ENCODE peak calls at places on chromosomes 16 and 17, in four cellular contexts. S, B, F and L are unnamed samples. For H3K4me1, the result is how much of the 10 kb centered on the place peaks cover.

GRCh38 chr17:35372846-35373531 is 432 bp downstream of the SLFN11 start:
- DNase-seq in B (peak), F (peak), S (peak), L (peak)

GRCh38 chr16:1870365-1871082 is 1.4 kb downstream of the MEIOB start:
- DNase-seq in B (peak), S (no peak), F (no peak), L (no peak)

GRCh38 chr17:58611331-58611730 is 80.5 kb downstream of the TEX14 start:
- DNase-seq in F (no peak), B (no peak), S (no peak), L (no peak)

GRCh38 chr17:45905812-45906211 is 11.5 kb downstream of the MAPT start:
- DNase-seq in B (no peak), S (no peak), F (no peak), L (no peak)

GRCh38 chr16:77794586-77794985 is 6.2 kb downstream of the VAT1L start:
- DNase-seq in B (peak), S (no peak), F (no peak), L (no peak)

GRCh38 chr17:41777157-41777578 is 9.3 kb downstream of the JUP start:
- DNase-seq in B (no peak), S (peak), F (peak), L (peak)

GRCh38 chr16:65069090-65069489 is 52.8 kb downstream of the CDH11 start:
- DNase-seq in F (no peak), S (no peak), B (peak), L (no peak)

GRCh38 chr16:69286941-69287713 is 24.0 kb upstream of the VPS4A start:
- DNase-seq in S (no peak), B (peak), F (peak), L (peak)

GRCh38 chr17:56982312-56982711 is 4.4 kb downstream of the SCPEP1 start:
- DNase-seq in B (no peak), F (no peak), S (no peak), L (no peak)

GRCh38 chr16:84177740-84178070 is 9.2 kb downstream of the TAF1C start:
- DNase-seq in B (no peak), F (no peak), S (no peak), L (no peak)

GRCh38 chr16:31333686-31334649 is 21.0 kb upstream of the ITGAX start:
- DNase-seq in F (peak), B (peak), S (no peak), L (no peak)

GRCh38 chr17:72107100-72107499 is 13.7 kb upstream of the SOX9 start:
- DNase-seq in B (no peak), S (no peak), F (no peak), L (no peak)

GRCh38 chr17:17269926-17270773 is 10.9 kb downstream of the COPS3 start:
- DNase-seq in B (peak), S (no peak), F (peak), L (no peak)

GRCh38 chr17:12958786-12959185 is 59.0 kb downstream of the ELAC2 start:
- DNase-seq in F (no peak), B (peak), S (no peak), L (no peak)

GRCh38 chr17:77281024-77281903 is 140.5 kb downstream of the SEC14L1 start:
- DNase-seq in S (peak), F (peak), B (peak), L (peak)

GRCh38 chr17:77281904-77282367 is 141.2 kb downstream of the SEC14L1 start:
- DNase-seq in F (peak), S (peak), B (peak), L (peak)

GRCh38 chr17:77280304-77280910 is 139.6 kb downstream of the SEC14L1 start:
- DNase-seq in S (no peak), F (no peak), B (peak), L (peak)

GRCh38 chr17:77284023-77284617 is 143.4 kb downstream of the SEC14L1 start:
- DNase-seq in F (no peak), B (no peak), S (no peak), L (no peak)

DNA sequence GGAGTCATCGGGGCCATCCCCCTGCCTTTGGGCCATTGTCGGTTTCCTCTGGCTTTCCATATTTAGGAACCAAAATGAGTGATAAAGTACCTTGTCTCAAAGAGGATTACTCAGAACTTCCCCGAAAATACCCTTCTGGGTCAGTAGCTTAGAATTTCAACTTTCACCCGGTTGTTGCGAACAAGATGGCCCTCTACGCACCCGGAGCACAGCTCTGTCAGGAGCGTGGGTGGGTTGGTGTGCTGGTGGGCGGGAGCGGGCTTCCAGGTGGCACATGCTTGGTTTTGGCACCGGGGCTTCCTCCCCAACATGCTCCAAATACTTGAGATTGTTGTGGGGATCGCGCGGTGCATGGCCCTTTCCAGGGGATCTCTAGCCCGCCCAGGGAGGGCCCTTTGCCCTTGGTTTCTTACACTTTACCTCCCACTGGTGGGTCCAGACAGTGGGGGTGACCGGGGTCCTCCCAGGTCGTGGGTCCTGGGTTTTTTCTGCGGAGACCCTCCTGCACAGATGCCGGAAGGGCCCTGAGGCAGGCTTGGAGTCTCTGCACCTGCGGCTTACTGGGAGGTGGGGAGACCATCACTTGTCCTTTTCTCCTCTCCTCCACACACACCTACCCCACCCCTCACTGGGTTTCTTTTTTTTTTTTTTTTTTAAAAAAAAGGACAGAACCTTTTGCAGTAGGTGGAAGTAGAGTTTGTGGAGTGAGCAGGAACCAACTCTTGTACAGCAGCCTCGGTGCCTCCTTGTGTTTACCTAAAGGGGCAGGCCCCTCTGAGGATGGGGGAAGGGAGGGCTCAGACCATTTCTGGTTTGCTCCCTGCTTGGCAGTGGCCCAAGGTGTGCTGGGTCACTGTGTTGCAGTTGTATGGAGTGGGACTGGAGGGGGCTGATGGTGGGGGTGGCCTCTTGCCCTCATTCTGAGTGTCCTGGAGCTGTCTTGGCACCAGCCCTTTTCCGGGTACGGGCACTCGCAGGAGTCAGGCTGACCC is 142.1 kb downstream of the SEC14L1 start:
- DNase-seq in F (peak), S (peak), B (peak), L (peak)
- H3K4me1 ChIP-seq in F (half or more), S (half or more), B (half or more), L (under half)

DNA sequence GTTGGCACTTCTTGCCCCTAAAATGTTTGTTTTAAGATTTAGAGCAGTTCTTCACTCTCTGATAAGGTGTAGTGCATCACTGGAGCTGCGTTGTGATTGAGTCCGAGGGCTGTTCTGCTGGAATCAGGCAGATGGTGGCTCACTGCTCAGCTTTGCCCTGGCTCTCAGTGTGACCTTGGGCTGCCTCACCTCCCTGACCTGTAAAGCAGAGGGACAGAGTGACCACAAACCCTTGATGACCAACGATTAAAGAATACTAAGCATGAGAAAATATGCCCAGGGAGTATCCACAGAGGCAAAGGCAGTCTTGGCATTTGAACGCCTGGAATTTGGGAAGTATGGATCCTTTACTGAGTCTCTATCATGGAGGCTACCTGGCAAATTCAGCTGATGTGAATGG is 18.1 kb downstream of the CMIP start:
- DNase-seq in B (no peak), F (no peak), S (no peak), L (no peak)
- H3K4me1 ChIP-seq in B (under half), F (under half), S (half or more), L (under half)

DNA sequence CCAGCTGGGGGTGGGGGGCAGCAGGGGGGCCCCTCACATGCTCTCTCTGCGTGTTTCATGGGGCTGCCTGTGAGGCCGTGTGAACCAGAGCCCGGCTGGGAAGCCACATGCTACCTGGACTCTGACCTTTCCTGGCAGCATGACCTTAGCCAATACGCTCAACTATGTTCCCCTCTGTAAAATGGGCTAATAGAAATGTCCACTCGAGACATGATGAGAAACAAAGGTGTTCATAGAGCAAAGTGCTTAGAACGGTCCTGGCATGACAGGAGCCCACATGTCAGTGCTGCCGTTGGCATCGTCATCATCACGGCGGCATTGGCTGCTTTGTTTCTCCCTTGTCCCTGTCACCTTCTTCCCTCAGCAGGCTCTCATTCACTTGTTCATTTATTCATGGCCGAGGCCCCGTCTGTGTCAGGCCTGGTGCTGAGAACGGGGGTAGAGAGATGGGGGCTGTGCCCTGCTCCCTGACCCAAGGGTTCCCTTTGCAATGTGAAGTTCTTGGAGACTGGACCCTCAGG is 291.3 kb downstream of the SEC14L1 start:
- DNase-seq in S (no peak), F (no peak), B (no peak), L (no peak)
- H3K4me1 ChIP-seq in S (half or more), F (half or more), B (under half), L (half or more)

GRCh38 chr17:78230996-78231931 is at the start of gene TMEM235:
- DNase-seq in S (no peak), F (no peak), B (no peak), L (no peak)
- H3K4me1 ChIP-seq in S (under half), F (under half), B (under half), L (under half)

GRCh38 chr17:69431835-69432234 is 17.3 kb downstream of the MAP2K6 start:
- DNase-seq in B (no peak), F (no peak), S (no peak), L (no peak)
- H3K4me1 ChIP-seq in B (under half), F (under half), S (under half), L (under half)

GRCh38 chr17:50145532-50146229 is 4.8 kb downstream of the PPP1R9B start:
- DNase-seq in S (no peak), F (no peak), B (no peak), L (no peak)

GRCh38 chr17:50147841-50148225 is 2.6 kb downstream of the PPP1R9B start:
- DNase-seq in F (peak), S (no peak), B (no peak), L (no peak)

GRCh38 chr17:50146927-50147640 is 3.4 kb downstream of the PPP1R9B start:
- DNase-seq in B (no peak), S (no peak), F (no peak), L (peak)

GRCh38 chr17:50144845-50145531 is 5.5 kb downstream of the PPP1R9B start:
- DNase-seq in F (no peak), S (peak), B (no peak), L (no peak)

DNA sequence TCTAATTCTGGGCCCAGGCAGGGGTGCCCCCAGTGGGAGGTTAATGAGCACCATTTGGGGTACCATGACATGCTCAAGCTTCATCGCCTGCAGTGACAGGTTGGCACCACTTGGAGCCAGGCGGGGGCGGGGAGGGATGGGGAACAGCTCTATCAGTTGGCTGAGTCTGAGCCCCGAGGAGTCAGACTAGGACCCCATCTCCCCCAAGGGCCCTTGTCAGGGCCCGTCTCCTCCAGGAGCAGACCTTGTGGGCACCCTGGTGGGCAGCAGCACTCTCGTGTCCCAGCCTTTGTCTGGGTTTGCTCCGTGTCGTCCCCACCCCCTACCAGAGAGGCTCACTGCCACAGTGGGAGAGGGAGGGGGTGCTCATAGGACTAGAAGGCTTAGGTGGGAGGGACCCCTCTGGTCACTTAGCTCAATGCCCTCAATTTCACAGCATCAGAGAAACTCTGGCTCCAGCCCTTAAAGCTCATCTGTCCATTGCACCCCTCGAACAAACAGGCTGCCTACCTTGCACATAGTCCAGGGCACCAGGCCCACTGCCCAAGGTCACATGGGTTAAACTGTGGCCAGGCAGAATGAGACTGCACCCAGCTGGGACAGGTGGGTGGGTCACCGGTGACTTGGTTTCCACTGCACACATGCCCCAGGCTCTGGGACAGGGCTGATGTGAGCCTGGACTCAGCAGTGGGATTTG is 4.1 kb downstream of the PPP1R9B start:
- DNase-seq in F (peak), B (no peak), S (no peak), L (no peak)
- H3K4me1 ChIP-seq in F (under half), B (under half), S (half or more), L (under half)

GRCh38 chr16:86294535-86294934 is 215.8 kb upstream of the FOXF1 start:
- DNase-seq in B (no peak), F (no peak), S (no peak), L (no peak)
- H3K4me1 ChIP-seq in B (under half), F (under half), S (under half), L (under half)

DNA sequence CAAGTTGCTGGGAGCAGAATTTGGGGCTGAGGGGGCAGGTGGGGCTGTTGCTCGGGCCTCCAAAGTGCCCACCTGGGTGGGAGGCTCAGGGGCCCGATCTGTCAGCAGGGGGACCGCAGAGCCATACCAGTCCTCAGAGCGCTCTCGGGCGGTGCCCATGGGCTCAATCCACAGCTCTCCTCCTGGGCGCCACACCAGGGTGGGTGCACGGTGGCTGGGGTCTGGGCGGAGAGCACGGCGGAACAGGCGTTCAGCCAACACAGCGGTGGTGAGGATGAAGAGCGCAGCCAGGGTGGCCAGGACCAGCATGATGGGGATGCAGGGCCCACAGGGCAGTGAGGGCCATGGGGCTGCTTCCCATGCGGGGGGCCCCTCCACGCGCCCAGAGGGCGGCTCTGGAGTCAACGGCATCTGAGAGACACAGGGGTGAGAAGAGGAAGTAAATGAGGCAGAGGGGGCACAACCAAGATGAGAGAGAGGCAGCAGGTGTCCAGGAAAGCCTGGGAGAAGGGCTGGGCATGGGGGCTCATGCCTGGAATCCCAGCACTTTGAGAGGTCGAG is 1.2 kb downstream of the C16orf54 start:
- DNase-seq in S (no peak), B (no peak), F (no peak), L (no peak)
- H3K4me1 ChIP-seq in S (under half), B (under half), F (under half), L (under half)

DNA sequence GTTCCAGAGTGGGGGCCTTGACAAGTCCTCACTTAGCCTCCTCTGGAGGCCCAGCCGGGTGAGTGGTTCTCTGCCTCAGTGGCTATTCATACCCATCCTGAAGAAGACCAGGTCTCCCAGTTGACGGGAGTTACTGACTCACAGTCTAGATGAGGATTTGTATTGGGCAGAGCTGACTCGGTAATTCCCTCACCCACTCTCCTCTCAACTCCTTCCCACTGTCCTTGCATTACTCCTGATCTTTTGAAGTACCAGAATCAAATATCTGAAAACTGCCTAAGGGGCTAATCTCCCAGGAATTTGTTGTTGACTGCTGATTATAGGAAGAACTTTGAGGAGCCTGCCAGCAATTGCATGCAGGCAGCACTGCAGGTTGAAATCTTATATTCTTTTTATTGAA is 14.2 kb downstream of the SAP30BP start:
- DNase-seq in F (no peak), B (peak), S (no peak), L (no peak)
- H3K4me1 ChIP-seq in F (under half), B (half or more), S (half or more), L (under half)